ENCODE peak calls at places on chromosomes 12 and 14, in ten cellular contexts. One of them, this sample, is unnamed.
A peak's percentile ranks its signal among the peaks of the same experiment; 100 is the strongest.

GRCh38 chr14:26138764-26139445 is 458.9 kb downstream of the NOVA1 start:
- DNase-seq in GM13976: no peak
- DNase-seq in nephron progenitor cell: no peak
- DNase-seq in germinal center: no peak
- DNase-seq in stimulated activated CD8-positive, alpha-beta memory T cell treated with anti-CD3 and anti-CD28 coated beads, Interleukin-4, amount 100 ng/mL, for 1 hour: no peak
- DNase-seq in nucleus accumbens: no peak
- DNase-seq in CD8-positive, alpha-beta memory T cell: no peak
- DNase-seq in aorta: no peak
- DNase-seq in T-helper 9 cell: no peak
- DNase-seq in cardiac fibroblast: peak; percentile 55
- DNase-seq in this sample: no peak

GRCh38 chr12:3009780-3010179 is 50.6 kb downstream of the TEAD4 start:
- DNase-seq in GM13976: no peak
- DNase-seq in nephron progenitor cell: no peak
- DNase-seq in germinal center: no peak
- DNase-seq in stimulated activated CD8-positive, alpha-beta memory T cell treated with anti-CD3 and anti-CD28 coated beads, Interleukin-4, amount 100 ng/mL, for 1 hour: no peak
- DNase-seq in nucleus accumbens: no peak
- DNase-seq in CD8-positive, alpha-beta memory T cell: no peak
- DNase-seq in aorta: peak; percentile 65
- DNase-seq in T-helper 9 cell: no peak
- DNase-seq in cardiac fibroblast: no peak
- DNase-seq in this sample: no peak

GRCh38 chr12:112375105-112375504 is 7.1 kb downstream of the HECTD4 start:
- DNase-seq in GM13976: no peak
- DNase-seq in nephron progenitor cell: no peak
- DNase-seq in germinal center: no peak
- DNase-seq in stimulated activated CD8-positive, alpha-beta memory T cell treated with anti-CD3 and anti-CD28 coated beads, Interleukin-4, amount 100 ng/mL, for 1 hour: no peak
- DNase-seq in nucleus accumbens: no peak
- DNase-seq in CD8-positive, alpha-beta memory T cell: no peak
- DNase-seq in aorta: no peak
- DNase-seq in T-helper 9 cell: no peak
- DNase-seq in cardiac fibroblast: no peak
- DNase-seq in this sample: no peak

GRCh38 chr12:89345376-89345775 is 6.9 kb downstream of the DUSP6 start:
- DNase-seq in GM13976: no peak
- DNase-seq in nephron progenitor cell: no peak
- DNase-seq in germinal center: no peak
- DNase-seq in stimulated activated CD8-positive, alpha-beta memory T cell treated with anti-CD3 and anti-CD28 coated beads, Interleukin-4, amount 100 ng/mL, for 1 hour: no peak
- DNase-seq in nucleus accumbens: no peak
- DNase-seq in CD8-positive, alpha-beta memory T cell: no peak
- DNase-seq in aorta: no peak
- DNase-seq in T-helper 9 cell: no peak
- DNase-seq in cardiac fibroblast: no peak
- DNase-seq in this sample: no peak

GRCh38 chr12:114361545-114361944 is 44.4 kb downstream of the TBX5 start:
- DNase-seq in GM13976: no peak
- DNase-seq in nephron progenitor cell: no peak
- DNase-seq in germinal center: no peak
- DNase-seq in stimulated activated CD8-positive, alpha-beta memory T cell treated with anti-CD3 and anti-CD28 coated beads, Interleukin-4, amount 100 ng/mL, for 1 hour: no peak
- DNase-seq in nucleus accumbens: no peak
- DNase-seq in CD8-positive, alpha-beta memory T cell: no peak
- DNase-seq in aorta: no peak
- DNase-seq in T-helper 9 cell: no peak
- DNase-seq in cardiac fibroblast: no peak
- DNase-seq in this sample: no peak

GRCh38 chr12:19945559-19946485 is 422.5 kb upstream of the PDE3A start:
- DNase-seq in GM13976: no peak
- DNase-seq in nephron progenitor cell: no peak
- DNase-seq in germinal center: no peak
- DNase-seq in stimulated activated CD8-positive, alpha-beta memory T cell treated with anti-CD3 and anti-CD28 coated beads, Interleukin-4, amount 100 ng/mL, for 1 hour: no peak
- DNase-seq in nucleus accumbens: no peak
- DNase-seq in CD8-positive, alpha-beta memory T cell: no peak
- DNase-seq in aorta: no peak
- DNase-seq in T-helper 9 cell: no peak
- DNase-seq in cardiac fibroblast: peak; percentile 70
- DNase-seq in this sample: no peak

GRCh38 chr12:15688202-15688736 is 100.9 kb downstream of the EPS8 start:
- DNase-seq in GM13976: no peak
- DNase-seq in nephron progenitor cell: peak; percentile 16
- DNase-seq in germinal center: no peak
- DNase-seq in stimulated activated CD8-positive, alpha-beta memory T cell treated with anti-CD3 and anti-CD28 coated beads, Interleukin-4, amount 100 ng/mL, for 1 hour: no peak
- DNase-seq in nucleus accumbens: peak; percentile 58
- DNase-seq in CD8-positive, alpha-beta memory T cell: no peak
- DNase-seq in aorta: peak; percentile 79
- DNase-seq in T-helper 9 cell: no peak
- DNase-seq in cardiac fibroblast: peak; percentile 63
- DNase-seq in this sample: peak; percentile 29

GRCh38 chr12:24482044-24482443 is 466.9 kb downstream of the BCAT1 start:
- DNase-seq in GM13976: no peak
- DNase-seq in nephron progenitor cell: no peak
- DNase-seq in germinal center: no peak
- DNase-seq in stimulated activated CD8-positive, alpha-beta memory T cell treated with anti-CD3 and anti-CD28 coated beads, Interleukin-4, amount 100 ng/mL, for 1 hour: no peak
- DNase-seq in nucleus accumbens: no peak
- DNase-seq in CD8-positive, alpha-beta memory T cell: no peak
- DNase-seq in aorta: no peak
- DNase-seq in T-helper 9 cell: no peak
- DNase-seq in cardiac fibroblast: no peak
- DNase-seq in this sample: no peak

GRCh38 chr14:70073924-70074566 is 114.7 kb downstream of the SLC8A3 start:
- DNase-seq in GM13976: peak; percentile 71
- DNase-seq in nephron progenitor cell: peak; percentile 78
- DNase-seq in germinal center: peak; percentile 51
- DNase-seq in stimulated activated CD8-positive, alpha-beta memory T cell treated with anti-CD3 and anti-CD28 coated beads, Interleukin-4, amount 100 ng/mL, for 1 hour: no peak
- DNase-seq in nucleus accumbens: peak; percentile 7
- DNase-seq in CD8-positive, alpha-beta memory T cell: no peak
- DNase-seq in aorta: no peak
- DNase-seq in T-helper 9 cell: peak; percentile 5
- DNase-seq in cardiac fibroblast: peak; percentile 65
- DNase-seq in this sample: peak; percentile 23

GRCh38 chr12:114123108-114123507 is 157.0 kb upstream of the RBM19 start:
- DNase-seq in GM13976: no peak
- DNase-seq in nephron progenitor cell: no peak
- DNase-seq in germinal center: no peak
- DNase-seq in stimulated activated CD8-positive, alpha-beta memory T cell treated with anti-CD3 and anti-CD28 coated beads, Interleukin-4, amount 100 ng/mL, for 1 hour: no peak
- DNase-seq in nucleus accumbens: no peak
- DNase-seq in CD8-positive, alpha-beta memory T cell: no peak
- DNase-seq in aorta: no peak
- DNase-seq in T-helper 9 cell: no peak
- DNase-seq in cardiac fibroblast: no peak
- DNase-seq in this sample: no peak

GRCh38 chr14:91202234-91202974 is 42.1 kb downstream of the GPR68 start:
- DNase-seq in GM13976: no peak
- DNase-seq in nephron progenitor cell: no peak
- DNase-seq in germinal center: no peak
- DNase-seq in stimulated activated CD8-positive, alpha-beta memory T cell treated with anti-CD3 and anti-CD28 coated beads, Interleukin-4, amount 100 ng/mL, for 1 hour: no peak
- DNase-seq in nucleus accumbens: no peak
- DNase-seq in CD8-positive, alpha-beta memory T cell: no peak
- DNase-seq in aorta: peak; percentile 8
- DNase-seq in T-helper 9 cell: no peak
- DNase-seq in cardiac fibroblast: peak; percentile 78
- DNase-seq in this sample: no peak

GRCh38 chr14:104689620-104690265 is 325 bp downstream of the INF2 start:
- DNase-seq in GM13976: no peak
- DNase-seq in nephron progenitor cell: peak; percentile 38
- DNase-seq in germinal center: no peak
- DNase-seq in stimulated activated CD8-positive, alpha-beta memory T cell treated with anti-CD3 and anti-CD28 coated beads, Interleukin-4, amount 100 ng/mL, for 1 hour: no peak
- DNase-seq in nucleus accumbens: no peak
- DNase-seq in CD8-positive, alpha-beta memory T cell: no peak
- DNase-seq in aorta: no peak
- DNase-seq in T-helper 9 cell: no peak
- DNase-seq in cardiac fibroblast: no peak
- DNase-seq in this sample: no peak

GRCh38 chr12:27434673-27435565 is 11.6 kb upstream of the SMCO2 start:
- DNase-seq in GM13976: peak; percentile 36
- DNase-seq in nephron progenitor cell: peak; percentile 21
- DNase-seq in germinal center: peak; percentile 55
- DNase-seq in stimulated activated CD8-positive, alpha-beta memory T cell treated with anti-CD3 and anti-CD28 coated beads, Interleukin-4, amount 100 ng/mL, for 1 hour: no peak
- DNase-seq in nucleus accumbens: no peak
- DNase-seq in CD8-positive, alpha-beta memory T cell: no peak
- DNase-seq in aorta: no peak
- DNase-seq in T-helper 9 cell: no peak
- DNase-seq in cardiac fibroblast: no peak
- DNase-seq in this sample: peak; percentile 7

GRCh38 chr14:70013269-70013873 is 134.2 kb downstream of the SMOC1 start:
- DNase-seq in GM13976: peak; percentile 66
- DNase-seq in nephron progenitor cell: peak; percentile 56
- DNase-seq in germinal center: peak; percentile 60
- DNase-seq in stimulated activated CD8-positive, alpha-beta memory T cell treated with anti-CD3 and anti-CD28 coated beads, Interleukin-4, amount 100 ng/mL, for 1 hour: no peak
- DNase-seq in nucleus accumbens: no peak
- DNase-seq in CD8-positive, alpha-beta memory T cell: no peak
- DNase-seq in aorta: no peak
- DNase-seq in T-helper 9 cell: no peak
- DNase-seq in cardiac fibroblast: no peak
- DNase-seq in this sample: no peak